ENCODE peak calls at places on chromosomes 7 and 10, in ten cellular contexts. One of them, this sample, is unnamed.
A peak's percentile ranks its signal among the peaks of the same experiment; 100 is the strongest.

GRCh38 chr10:71220689-71221540 is 8.5 kb downstream of the UNC5B start:
- DNase-seq in cardiac muscle cell: no peak
- DNase-seq in right lobe of liver: no peak
- DNase-seq in H9: no peak
- DNase-seq in transverse colon: no peak
- DNase-seq in AG04450: no peak
- DNase-seq in heart left ventricle: no peak
- DNase-seq in fibroblast of lung: no peak
- DNase-seq in adrenal gland: no peak
- DNase-seq in Panc1: no peak
- DNase-seq in this sample: no peak

GRCh38 chr10:35423505-35424306 is 87.4 kb downstream of the CCNY start:
- DNase-seq in right lobe of liver: no peak
- DNase-seq in fibroblast of lung: peak; percentile 87
- DNase-seq in adrenal gland: no peak
- DNase-seq in Panc1: no peak
- DNase-seq in transverse colon: no peak
- DNase-seq in H9: no peak
- DNase-seq in AG04450: no peak
- DNase-seq in heart left ventricle: no peak
- DNase-seq in cardiac muscle cell: no peak
- DNase-seq in this sample: peak; percentile 79

GRCh38 chr10:106920538-106920937 is 244.0 kb downstream of the SORCS1 start:
- DNase-seq in adrenal gland: no peak
- DNase-seq in cardiac muscle cell: no peak
- DNase-seq in AG04450: no peak
- DNase-seq in right lobe of liver: no peak
- DNase-seq in Panc1: no peak
- DNase-seq in transverse colon: no peak
- DNase-seq in fibroblast of lung: no peak
- DNase-seq in H9: no peak
- DNase-seq in heart left ventricle: no peak
- DNase-seq in this sample: no peak

GRCh38 chr7:94393251-94393758 is 1.4 kb upstream of the COL1A2 start:
- DNase-seq in fibroblast of lung: peak; percentile 58
- DNase-seq in cardiac muscle cell: peak; percentile 54
- DNase-seq in Panc1: no peak
- DNase-seq in AG04450: no peak
- DNase-seq in transverse colon: no peak
- DNase-seq in adrenal gland: no peak
- DNase-seq in heart left ventricle: peak; percentile 61
- DNase-seq in H9: peak; percentile 54
- DNase-seq in right lobe of liver: no peak
- DNase-seq in this sample: no peak

GRCh38 chr10:26485150-26485941 is 47.2 kb downstream of the APBB1IP start:
- DNase-seq in cardiac muscle cell: peak; percentile 53
- DNase-seq in AG04450: no peak
- DNase-seq in adrenal gland: no peak
- DNase-seq in heart left ventricle: no peak
- DNase-seq in Panc1: no peak
- DNase-seq in fibroblast of lung: peak; percentile 80
- DNase-seq in H9: no peak
- DNase-seq in right lobe of liver: no peak
- DNase-seq in transverse colon: no peak
- DNase-seq in this sample: peak; percentile 79

GRCh38 chr10:93437000-93437945 is 44.9 kb downstream of the MYOF start:
- DNase-seq in AG04450: peak; percentile 98
- DNase-seq in Panc1: peak; percentile 96
- DNase-seq in cardiac muscle cell: peak; percentile 99
- DNase-seq in H9: peak; percentile 75
- DNase-seq in fibroblast of lung: peak; percentile 100
- DNase-seq in heart left ventricle: peak; percentile 83
- DNase-seq in adrenal gland: peak; percentile 59
- DNase-seq in right lobe of liver: no peak
- DNase-seq in transverse colon: peak; percentile 64
- DNase-seq in this sample: peak; percentile 100

GRCh38 chr7:158043461-158044155 is 544.0 kb downstream of the PTPRN2 start:
- DNase-seq in adrenal gland: peak; percentile 53
- DNase-seq in fibroblast of lung: no peak
- DNase-seq in right lobe of liver: no peak
- DNase-seq in AG04450: no peak
- DNase-seq in cardiac muscle cell: no peak
- DNase-seq in Panc1: no peak
- DNase-seq in H9: no peak
- DNase-seq in heart left ventricle: no peak
- DNase-seq in transverse colon: no peak
- DNase-seq in this sample: no peak

GRCh38 chr7:158355456-158356065 is 232.1 kb downstream of the PTPRN2 start:
- DNase-seq in H9: peak; percentile 72
- DNase-seq in cardiac muscle cell: no peak
- DNase-seq in adrenal gland: no peak
- DNase-seq in heart left ventricle: no peak
- DNase-seq in fibroblast of lung: no peak
- DNase-seq in transverse colon: no peak
- DNase-seq in AG04450: no peak
- DNase-seq in Panc1: peak; percentile 13
- DNase-seq in right lobe of liver: no peak
- DNase-seq in this sample: no peak

GRCh38 chr7:38451840-38452239 is 178.4 kb upstream of the TARP start:
- DNase-seq in right lobe of liver: no peak
- DNase-seq in adrenal gland: no peak
- DNase-seq in transverse colon: no peak
- DNase-seq in Panc1: peak; percentile 12
- DNase-seq in H9: no peak
- DNase-seq in cardiac muscle cell: peak; percentile 72
- DNase-seq in AG04450: no peak
- DNase-seq in heart left ventricle: no peak
- DNase-seq in fibroblast of lung: peak; percentile 38
- DNase-seq in this sample: peak; percentile 16

GRCh38 chr10:132027423-132027983 is 38.2 kb upstream of the JAKMIP3 start:
- DNase-seq in adrenal gland: no peak
- DNase-seq in cardiac muscle cell: peak; percentile 49
- DNase-seq in Panc1: no peak
- DNase-seq in right lobe of liver: no peak
- DNase-seq in transverse colon: no peak
- DNase-seq in AG04450: peak; percentile 11
- DNase-seq in heart left ventricle: no peak
- DNase-seq in fibroblast of lung: peak; percentile 22
- DNase-seq in H9: no peak
- DNase-seq in this sample: peak; percentile 8

GRCh38 chr10:5033061-5033770 is 29.6 kb upstream of the AKR1C2 start:
- DNase-seq in cardiac muscle cell: peak; percentile 84
- DNase-seq in heart left ventricle: no peak
- DNase-seq in fibroblast of lung: peak; percentile 77
- DNase-seq in AG04450: peak; percentile 42
- DNase-seq in adrenal gland: no peak
- DNase-seq in right lobe of liver: no peak
- DNase-seq in H9: no peak
- DNase-seq in transverse colon: no peak
- DNase-seq in Panc1: no peak
- DNase-seq in this sample: peak; percentile 70

DNA sequence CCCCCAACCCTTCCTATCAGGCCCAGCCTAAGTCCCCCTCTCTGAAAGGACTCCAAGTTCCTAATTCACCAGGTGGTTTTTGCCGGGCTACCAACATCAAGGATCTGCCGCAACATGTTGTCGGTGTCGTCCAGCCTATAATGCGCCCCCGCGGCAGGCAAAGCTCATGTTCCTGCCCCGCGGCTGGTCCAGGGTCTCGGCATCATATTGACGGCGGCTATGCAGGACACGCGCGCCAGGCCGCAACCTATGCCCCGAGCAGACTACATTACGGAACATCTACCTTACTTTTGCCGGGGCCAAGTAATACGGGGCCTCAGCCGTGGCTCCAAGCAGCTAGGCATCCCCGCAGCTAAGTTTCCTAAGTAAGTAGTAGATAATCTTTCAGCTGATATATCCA is 24.6 kb upstream of the FAM221A start:
- DNase-seq in Panc1: no peak
- DNase-seq in transverse colon: no peak
- DNase-seq in right lobe of liver: no peak
- DNase-seq in fibroblast of lung: no peak
- DNase-seq in adrenal gland: no peak
- DNase-seq in H9: no peak
- DNase-seq in heart left ventricle: no peak
- DNase-seq in AG04450: no peak
- DNase-seq in cardiac muscle cell: no peak
- DNase-seq in this sample: no peak
- H3K9me3 ChIP-seq in Panc1: peaks cover 19% of the 10 kb centered on the region
- H3K9me3 ChIP-seq in transverse colon: peaks cover 14% of the 10 kb centered on the region
- H3K9me3 ChIP-seq in right lobe of liver: peaks cover 4% of the 10 kb centered on the region
- H3K9me3 ChIP-seq in fibroblast of lung: no peaks in the 10 kb centered on the region
- H3K9me3 ChIP-seq in adrenal gland: peaks cover 9% of the 10 kb centered on the region
- H3K9me3 ChIP-seq in H9: peaks cover 14% of the 10 kb centered on the region
- H3K9me3 ChIP-seq in heart left ventricle: peaks cover 38% of the 10 kb centered on the region
- H3K9me3 ChIP-seq in AG04450: peaks cover 25% of the 10 kb centered on the region
- H3K9me3 ChIP-seq in cardiac muscle cell: no peaks in the 10 kb centered on the region
- H3K9me3 ChIP-seq in this sample: peaks cover 17% of the 10 kb centered on the region

DNA sequence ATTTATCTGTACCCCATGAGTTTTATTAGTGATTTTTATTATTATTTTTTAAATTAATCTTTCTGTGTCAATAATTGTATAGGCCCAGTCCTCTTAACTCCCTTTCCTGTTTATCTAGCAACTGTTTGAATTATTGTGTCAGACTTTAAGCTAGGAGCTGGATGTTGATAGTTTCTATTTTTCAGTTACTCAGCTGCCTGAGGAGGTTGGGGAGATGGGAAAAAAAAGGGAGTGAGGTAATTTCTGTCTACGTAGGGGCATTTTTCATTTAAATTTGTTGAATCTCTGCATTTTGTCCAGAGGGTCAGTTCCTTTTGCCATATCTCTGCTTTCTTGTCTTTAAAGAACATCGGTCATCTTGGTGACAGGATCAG is 5.0 kb upstream of the ZNF518A start:
- DNase-seq in cardiac muscle cell: peak; percentile 33
- DNase-seq in heart left ventricle: no peak
- DNase-seq in transverse colon: no peak
- DNase-seq in right lobe of liver: no peak
- DNase-seq in H9: no peak
- DNase-seq in AG04450: no peak
- DNase-seq in Panc1: peak; percentile 39
- DNase-seq in fibroblast of lung: no peak
- DNase-seq in adrenal gland: no peak
- DNase-seq in this sample: no peak
- H3K27ac ChIP-seq in cardiac muscle cell: no peak overlapping the region
- H3K27ac ChIP-seq in heart left ventricle: no peak overlapping the region
- H3K27ac ChIP-seq in transverse colon: peak overlapping the region; percentile 62
- H3K27ac ChIP-seq in right lobe of liver: no peak overlapping the region
- H3K27ac ChIP-seq in H9: no peak overlapping the region
- H3K27ac ChIP-seq in AG04450: no peak overlapping the region
- H3K27ac ChIP-seq in Panc1: no peak overlapping the region
- H3K27ac ChIP-seq in fibroblast of lung: no peak overlapping the region
- H3K27ac ChIP-seq in adrenal gland: no peak overlapping the region
- H3K27ac ChIP-seq in this sample: no peak overlapping the region

DNA sequence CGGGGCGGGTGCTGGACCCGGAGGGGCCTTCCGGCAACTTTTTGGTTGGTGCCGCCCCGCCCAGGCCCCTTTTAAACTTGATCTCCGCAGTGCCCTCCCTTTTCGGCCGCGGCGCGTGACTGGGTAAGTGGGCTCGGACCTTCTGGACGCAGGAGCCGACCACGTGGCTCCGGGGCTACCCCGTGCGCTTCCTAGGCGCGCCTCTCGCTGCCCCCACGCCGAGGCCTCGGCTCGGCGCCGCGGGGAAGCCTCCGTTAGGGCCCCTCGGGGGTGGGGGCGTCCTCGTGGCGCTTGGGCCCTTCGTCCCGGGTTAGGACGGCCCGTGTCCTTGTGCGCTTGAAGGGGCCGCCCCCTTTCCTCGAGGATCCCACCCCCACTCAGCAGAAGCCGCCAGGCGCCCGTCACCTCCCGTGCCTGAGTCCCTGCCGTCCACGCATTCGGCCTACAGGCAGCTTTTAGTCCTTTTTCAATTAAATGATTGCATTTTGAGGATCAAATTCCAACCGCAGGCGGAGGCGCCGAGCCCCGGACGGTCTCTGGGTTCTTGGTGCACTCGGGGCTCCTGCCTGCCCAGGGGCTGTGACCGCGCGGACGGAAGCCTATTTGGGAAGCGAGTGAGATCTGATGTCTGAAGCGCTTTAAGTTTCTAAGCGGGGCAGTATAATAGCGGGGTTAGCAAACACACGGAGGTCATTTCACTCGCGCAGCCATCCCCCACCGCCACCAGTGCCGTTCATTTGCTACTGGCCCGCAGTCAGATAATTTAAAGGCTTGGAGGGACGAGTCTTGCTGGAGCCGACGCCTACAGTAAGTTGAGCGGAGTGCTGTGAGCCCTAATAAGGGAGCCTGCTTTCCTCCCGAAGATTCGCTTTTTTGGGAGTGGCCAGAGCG is 31.8 kb upstream of the TOMM7 start:
- DNase-seq in AG04450: no peak
- DNase-seq in transverse colon: peak; percentile 90
- DNase-seq in heart left ventricle: peak; percentile 96
- DNase-seq in H9: peak; percentile 86
- DNase-seq in Panc1: no peak
- DNase-seq in cardiac muscle cell: peak; percentile 95
- DNase-seq in fibroblast of lung: peak; percentile 86
- DNase-seq in right lobe of liver: peak; percentile 90
- DNase-seq in adrenal gland: peak; percentile 78
- DNase-seq in this sample: peak; percentile 78
- TF ChIP-seq CTCF in AG04450: no peak
- TF ChIP-seq CTCF in transverse colon: no peak
- TF ChIP-seq CTCF in heart left ventricle: peak; percentile 91
- TF ChIP-seq CTCF in H9: peak; percentile 93
- TF ChIP-seq CTCF in Panc1: no peak
- TF ChIP-seq CTCF in cardiac muscle cell: peak; percentile 50
- TF ChIP-seq CTCF in fibroblast of lung: peak; percentile 9
- TF ChIP-seq CTCF in right lobe of liver: peak; percentile 89
- TF ChIP-seq CTCF in adrenal gland: peak; percentile 6
- TF ChIP-seq CTCF in this sample: no peak

GRCh38 chr10:58237014-58237830 is 30.5 kb downstream of the IPMK start:
- DNase-seq in heart left ventricle: no peak
- DNase-seq in cardiac muscle cell: peak; percentile 92
- DNase-seq in transverse colon: no peak
- DNase-seq in H9: no peak
- DNase-seq in fibroblast of lung: peak; percentile 96
- DNase-seq in right lobe of liver: no peak
- DNase-seq in AG04450: peak; percentile 73
- DNase-seq in Panc1: peak; percentile 39
- DNase-seq in adrenal gland: no peak
- DNase-seq in this sample: peak; percentile 95

GRCh38 chr10:58243269-58243668 is 24.4 kb downstream of the IPMK start:
- DNase-seq in AG04450: no peak
- DNase-seq in Panc1: no peak
- DNase-seq in adrenal gland: no peak
- DNase-seq in right lobe of liver: no peak
- DNase-seq in transverse colon: no peak
- DNase-seq in heart left ventricle: no peak
- DNase-seq in H9: no peak
- DNase-seq in fibroblast of lung: no peak
- DNase-seq in cardiac muscle cell: no peak
- DNase-seq in this sample: no peak

GRCh38 chr10:58241346-58241745 is 26.3 kb downstream of the IPMK start:
- DNase-seq in Panc1: no peak
- DNase-seq in transverse colon: no peak
- DNase-seq in right lobe of liver: no peak
- DNase-seq in AG04450: no peak
- DNase-seq in heart left ventricle: no peak
- DNase-seq in adrenal gland: no peak
- DNase-seq in fibroblast of lung: peak; percentile 65
- DNase-seq in cardiac muscle cell: peak; percentile 35
- DNase-seq in H9: no peak
- DNase-seq in this sample: peak; percentile 57

GRCh38 chr10:58239561-58240169 is 28.0 kb downstream of the IPMK start:
- DNase-seq in Panc1: no peak
- DNase-seq in adrenal gland: no peak
- DNase-seq in fibroblast of lung: peak; percentile 20
- DNase-seq in transverse colon: no peak
- DNase-seq in H9: no peak
- DNase-seq in cardiac muscle cell: no peak
- DNase-seq in right lobe of liver: no peak
- DNase-seq in heart left ventricle: no peak
- DNase-seq in AG04450: no peak
- DNase-seq in this sample: no peak

GRCh38 chr10:58240531-58240930 is 27.2 kb downstream of the IPMK start:
- DNase-seq in fibroblast of lung: peak; percentile 70
- DNase-seq in heart left ventricle: no peak
- DNase-seq in adrenal gland: no peak
- DNase-seq in cardiac muscle cell: peak; percentile 18
- DNase-seq in transverse colon: no peak
- DNase-seq in right lobe of liver: no peak
- DNase-seq in AG04450: no peak
- DNase-seq in Panc1: no peak
- DNase-seq in H9: no peak
- DNase-seq in this sample: peak; percentile 59
- H3K9me3 ChIP-seq in fibroblast of lung: no peaks in the 10 kb centered on the region
- H3K9me3 ChIP-seq in heart left ventricle: no peaks in the 10 kb centered on the region
- H3K9me3 ChIP-seq in adrenal gland: no peaks in the 10 kb centered on the region
- H3K9me3 ChIP-seq in cardiac muscle cell: no peaks in the 10 kb centered on the region
- H3K9me3 ChIP-seq in transverse colon: no peaks in the 10 kb centered on the region
- H3K9me3 ChIP-seq in right lobe of liver: no peaks in the 10 kb centered on the region
- H3K9me3 ChIP-seq in AG04450: peaks cover 13% of the 10 kb centered on the region
- H3K9me3 ChIP-seq in Panc1: no peaks in the 10 kb centered on the region
- H3K9me3 ChIP-seq in H9: no peaks in the 10 kb centered on the region
- H3K9me3 ChIP-seq in this sample: no peaks in the 10 kb centered on the region